ENCODE peak calls at places on chromosomes 5 and 9, in seven cellular contexts. T, V, Q, C, O, X and U are unnamed samples.

GRCh38 chr5:139684881-139685749 is 37.0 kb downstream of the CXXC5 start:
- DNase-seq in T (no peak), V (no peak), Q (peak), C (no peak), O (no peak), X (no peak), U (no peak)

GRCh38 chr5:156170351-156170961 is 156.5 kb upstream of the SGCD start:
- DNase-seq in T (no peak), V (no peak), Q (no peak), C (no peak), O (no peak), X (no peak), U (no peak)

GRCh38 chr9:132199056-132199455 is 37.2 kb downstream of the NTNG2 start:
- DNase-seq in T (no peak), V (no peak), Q (no peak), C (no peak), O (no peak), X (no peak), U (no peak)

GRCh38 chr9:13279284-13280162 is at the start of gene MPDZ:
- DNase-seq in T (no peak), V (peak), Q (peak), C (no peak), O (peak), X (no peak), U (no peak)

GRCh38 chr9:38277601-38278200 is 114.8 kb upstream of the ALDH1B1 start:
- DNase-seq in T (no peak), V (no peak), Q (no peak), C (no peak), O (no peak), X (no peak), U (no peak)

GRCh38 chr9:27462434-27462833 is 61.7 kb upstream of the IFNK start:
- DNase-seq in T (no peak), V (no peak), Q (no peak), C (no peak), O (no peak), X (no peak), U (no peak)

GRCh38 chr5:22560115-22560514 is 293.0 kb downstream of the CDH12 start:
- DNase-seq in T (no peak), V (no peak), Q (no peak), C (no peak), O (peak), X (no peak), U (no peak)

GRCh38 chr5:72661405-72661804 is 154.2 kb upstream of the ZNF366 start:
- DNase-seq in T (no peak), V (no peak), Q (no peak), C (no peak), O (no peak), X (no peak), U (no peak)

GRCh38 chr5:32233696-32234447 is 59.8 kb upstream of the GOLPH3 start:
- DNase-seq in T (no peak), V (no peak), Q (peak), C (no peak), O (peak), X (no peak), U (no peak)

GRCh38 chr5:42520203-42520602 is 97.0 kb downstream of the GHR start:
- DNase-seq in T (no peak), V (no peak), Q (no peak), C (no peak), O (no peak), X (no peak), U (no peak)

GRCh38 chr9:128454991-128455390 is 815 bp upstream of the ODF2 start:
- DNase-seq in T (no peak), V (no peak), Q (no peak), C (no peak), O (no peak), X (no peak), U (no peak)

GRCh38 chr9:126016579-126017290 is 269.6 kb downstream of the PBX3 start:
- DNase-seq in T (no peak), V (no peak), Q (no peak), C (no peak), O (no peak), X (no peak), U (no peak)

GRCh38 chr5:155838394-155838793 is 488.6 kb upstream of the SGCD start:
- DNase-seq in T (no peak), V (no peak), Q (no peak), C (no peak), O (no peak), X (no peak), U (no peak)

GRCh38 chr5:59887274-59887673 is 6.3 kb downstream of the PDE4D start:
- DNase-seq in T (no peak), V (no peak), Q (no peak), C (no peak), O (no peak), X (no peak), U (no peak)

GRCh38 chr9:98097836-98098235 is 21.2 kb downstream of the TRIM14 start:
- DNase-seq in T (no peak), V (no peak), Q (no peak), C (no peak), O (no peak), X (peak), U (peak)

GRCh38 chr5:179322071-179323025 is 22.9 kb downstream of the ADAMTS2 start:
- DNase-seq in T (no peak), V (no peak), Q (peak), C (no peak), O (peak), X (no peak), U (no peak)

GRCh38 chr5:172579403-172579990 is 61.6 kb upstream of the NEURL1B start:
- DNase-seq in T (no peak), V (no peak), Q (no peak), C (no peak), O (no peak), X (no peak), U (no peak)

GRCh38 chr5:96788112-96788749 is 19.5 kb downstream of the ERAP1 start:
- DNase-seq in T (no peak), V (no peak), Q (no peak), C (no peak), O (no peak), X (no peak), U (no peak)

GRCh38 chr9:4979224-4979623 is 5.8 kb upstream of the JAK2 start:
- DNase-seq in T (no peak), V (no peak), Q (no peak), C (no peak), O (peak), X (no peak), U (no peak)

GRCh38 chr9:133587466-133587865 is 21.7 kb downstream of the FAM163B start:
- DNase-seq in T (no peak), V (no peak), Q (no peak), C (no peak), O (no peak), X (no peak), U (no peak)

GRCh38 chr5:37825334-37825915 is 14.4 kb downstream of the GDNF start:
- DNase-seq in T (no peak), V (no peak), Q (no peak), C (no peak), O (no peak), X (no peak), U (no peak)

GRCh38 chr5:133888625-133888991 is 79.8 kb downstream of the C5orf15 start:
- DNase-seq in T (no peak), V (no peak), Q (no peak), C (no peak), O (no peak), X (no peak), U (no peak)

GRCh38 chr9:90287567-90288274 is 354.9 kb downstream of the DIRAS2 start:
- DNase-seq in T (no peak), V (no peak), Q (no peak), C (peak), O (no peak), X (peak), U (no peak)

GRCh38 chr9:128382261-128382660 is 11.1 kb downstream of the URM1 start:
- DNase-seq in T (no peak), V (no peak), Q (no peak), C (no peak), O (no peak), X (no peak), U (no peak)